ENCODE peak calls at places on chromosomes 13 and 19, in seven cellular contexts. S, I, R, P, O, A and Y are unnamed samples.

GRCh38 chr13:40994581-40995230 is 24.4 kb downstream of the ELF1 start:
- DNase-seq in A (no peak), R (no peak), S (no peak), P (no peak), O (no peak), I (no peak), Y (no peak)

GRCh38 chr19:4759388-4760284 is 31.9 kb upstream of the FEM1A start:
- DNase-seq in P (peak; percentile 98), R (peak; percentile 48), I (peak; percentile 95), O (peak; percentile 85), A (peak; percentile 93), S (peak; percentile 90), Y (peak; percentile 94)

GRCh38 chr13:72506706-72507105 is 220.7 kb downstream of the MZT1 start:
- DNase-seq in O (no peak), S (no peak), I (no peak), P (no peak), R (no peak), A (no peak), Y (no peak)

GRCh38 chr19:11534538-11534937 is 4.1 kb upstream of the CNN1 start:
- DNase-seq in A (no peak), I (no peak), S (no peak), R (no peak), P (no peak), O (no peak), Y (no peak)

GRCh38 chr13:23828866-23829265 is 60.3 kb downstream of the MIPEP start:
- DNase-seq in I (no peak), O (peak; percentile 78), A (no peak), R (no peak), S (no peak), P (no peak), Y (no peak)

GRCh38 chr19:54172764-54173699 is at the start of gene TMC4:
- DNase-seq in R (no peak), A (peak; percentile 55), I (no peak), S (peak; percentile 76), P (no peak), O (no peak), Y (peak; percentile 96)

GRCh38 chr19:24140099-24140498 is 53.1 kb downstream of the ZNF254 start:
- DNase-seq in A (no peak), I (no peak), R (no peak), P (no peak), O (peak; percentile 94), S (no peak), Y (no peak)

GRCh38 chr13:43614063-43614462 is 172.7 kb downstream of the ENOX1 start:
- DNase-seq in O (no peak), P (no peak), R (no peak), A (no peak), I (no peak), S (no peak), Y (no peak)

GRCh38 chr13:113886561-113887112 is 22.8 kb upstream of the GAS6 start:
- DNase-seq in A (no peak), S (no peak), R (no peak), P (no peak), I (no peak), O (no peak), Y (no peak)

GRCh38 chr19:13461536-13461935 is 44.7 kb downstream of the CACNA1A start:
- DNase-seq in O (no peak), I (no peak), R (no peak), S (no peak), A (no peak), P (peak; percentile 40), Y (no peak)

GRCh38 chr19:41205995-41206394 is 13.0 kb downstream of the CYP2S1 start:
- DNase-seq in S (no peak), A (no peak), I (no peak), O (no peak), P (no peak), R (no peak), Y (no peak)

GRCh38 chr13:44692173-44692713 is 116.1 kb upstream of the TSC22D1 start:
- DNase-seq in S (no peak), I (no peak), A (no peak), R (no peak), O (peak; percentile 35), P (no peak), Y (peak; percentile 33)

GRCh38 chr13:41496420-41497234 is 39.3 kb downstream of the RGCC start:
- DNase-seq in P (no peak), S (no peak), A (no peak), I (no peak), R (no peak), O (peak; percentile 79), Y (no peak)

GRCh38 chr13:98480915-98481510 is 95.9 kb downstream of the STK24 start:
- DNase-seq in P (no peak), O (peak; percentile 23), S (no peak), R (no peak), I (no peak), A (peak; percentile 70), Y (no peak)

GRCh38 chr19:4657835-4658234 is 12.3 kb downstream of the MYDGF start:
- DNase-seq in R (no peak), P (no peak), I (no peak), O (no peak), A (no peak), S (no peak), Y (no peak)

GRCh38 chr13:28034256-28034655 is 45.8 kb upstream of the URAD start:
- DNase-seq in S (no peak), O (no peak), R (no peak), I (no peak), P (no peak), A (no peak), Y (no peak)

GRCh38 chr13:87671824-87672603 is 843 bp downstream of the SLITRK5 start:
- DNase-seq in P (peak; percentile 62), R (no peak), O (no peak), S (no peak), A (no peak), I (no peak), Y (no peak)

GRCh38 chr13:49530452-49530851 is 34.7 kb downstream of the PHF11 start:
- DNase-seq in I (no peak), P (no peak), A (peak; percentile 24), S (no peak), R (no peak), O (no peak), Y (no peak)

GRCh38 chr19:21698215-21698614 is 69.2 kb downstream of the ZNF100 start:
- DNase-seq in I (no peak), O (peak; percentile 3), S (no peak), P (peak; percentile 17), A (no peak), R (no peak), Y (no peak)

GRCh38 chr13:51419015-51419636 is 33.7 kb downstream of the INTS6 start:
- DNase-seq in O (no peak), I (no peak), S (no peak), A (no peak), R (no peak), P (no peak), Y (no peak)

GRCh38 chr13:51422484-51422883 is 30.4 kb downstream of the INTS6 start:
- DNase-seq in I (no peak), A (no peak), R (no peak), S (no peak), P (no peak), O (no peak), Y (no peak)

GRCh38 chr13:51423766-51424165 is 29.1 kb downstream of the INTS6 start:
- DNase-seq in P (no peak), A (no peak), S (no peak), I (no peak), R (no peak), O (no peak), Y (no peak)

GRCh38 chr13:51417716-51418115 is 35.1 kb downstream of the INTS6 start:
- DNase-seq in O (no peak), A (no peak), S (no peak), R (no peak), I (no peak), P (no peak), Y (no peak)

DNA sequence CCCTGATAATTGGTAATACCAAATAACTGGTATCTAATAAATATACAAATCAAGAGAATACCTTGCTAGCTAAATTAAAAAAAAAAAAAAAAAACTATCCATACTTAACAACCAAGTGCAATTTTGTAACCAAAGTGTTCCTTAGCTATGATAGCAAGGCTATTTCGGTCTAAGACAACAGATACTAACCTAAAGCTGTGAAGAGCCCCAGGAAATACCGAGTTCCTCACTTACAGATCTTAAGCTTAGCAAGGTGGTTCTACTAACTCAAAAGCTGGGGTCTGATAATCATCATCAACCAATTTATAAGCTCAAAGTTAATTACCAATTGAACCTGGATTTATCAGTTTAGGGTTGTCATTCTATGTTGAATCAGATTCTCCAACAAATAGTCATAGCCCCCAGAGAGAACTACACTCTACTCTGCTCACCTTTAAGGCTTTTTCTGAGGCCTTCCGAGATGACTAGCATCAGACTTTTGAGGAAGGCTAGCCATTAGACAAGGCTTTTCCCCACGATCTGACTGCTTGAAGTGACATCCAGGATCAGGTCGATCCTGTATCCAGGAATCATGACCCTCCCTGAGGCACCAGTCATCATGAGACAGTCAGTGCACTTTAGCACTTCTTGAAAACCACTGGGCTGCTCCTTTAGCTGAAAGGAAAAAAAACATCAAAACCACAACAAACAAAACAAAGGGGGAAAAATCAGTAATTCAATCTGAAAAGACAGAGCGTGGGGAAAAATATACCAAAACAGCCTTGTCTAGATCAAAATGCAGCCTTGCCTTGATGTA is 32.0 kb downstream of the INTS6 start:
- DNase-seq in S (no peak), P (no peak), O (no peak), R (no peak), A (no peak), I (no peak), Y (no peak)
- H3K4me1 ChIP-seq in S (peaks cover 27% of the 10 kb centered on the region), P (peaks cover 44% of the 10 kb centered on the region), O (no peaks in the 10 kb centered on the region), R (peaks cover 47% of the 10 kb centered on the region), A (no peaks in the 10 kb centered on the region), I (peaks cover 1% of the 10 kb centered on the region), Y (no peaks in the 10 kb centered on the region)

DNA sequence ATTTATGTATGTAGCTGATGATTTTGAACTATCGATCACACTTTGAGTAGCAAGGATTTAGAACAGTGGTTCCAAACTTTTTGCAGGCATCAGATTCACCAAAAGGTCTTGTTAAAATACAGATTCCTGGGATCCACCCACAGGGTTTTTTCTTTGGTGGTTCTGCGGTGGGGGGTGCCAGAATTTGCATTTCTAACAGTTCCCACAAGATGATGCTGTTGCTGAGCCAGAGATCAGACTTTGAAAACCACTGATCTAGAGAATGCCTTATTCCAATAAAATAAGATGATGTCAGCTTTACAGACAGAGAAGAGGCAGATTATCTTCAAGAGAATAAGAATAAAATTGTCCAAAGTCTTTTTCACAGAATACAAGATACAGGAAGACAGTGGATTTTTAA is 80.9 kb upstream of the SHISA2 start:
- DNase-seq in S (no peak), I (no peak), P (peak; percentile 10), A (no peak), O (peak; percentile 6), R (no peak), Y (peak; percentile 13)
- TF ChIP-seq CTCF in S (no peak), I (no peak), P (peak; percentile 48), A (peak; percentile 30), O (peak; percentile 17), R (no peak), Y (peak; percentile 33)

DNA sequence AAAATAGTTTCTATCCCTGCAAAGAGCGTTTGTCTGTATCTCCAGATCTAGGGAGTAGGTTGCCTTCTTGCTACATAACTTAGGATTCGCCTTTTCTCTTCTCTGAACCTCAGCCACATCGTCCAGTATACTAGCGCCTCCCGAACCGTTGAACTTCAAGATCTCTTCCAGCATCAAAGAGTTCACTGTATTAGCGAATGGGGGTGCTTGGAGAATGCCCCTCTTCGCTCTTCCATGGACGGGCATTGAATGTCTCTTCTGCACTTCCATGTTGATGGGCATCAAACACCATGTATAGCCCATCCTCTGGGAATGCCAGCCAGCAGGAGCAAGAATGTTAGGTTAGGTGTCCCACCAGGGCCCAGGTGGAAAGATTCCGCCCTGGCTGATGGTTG is 570 bp upstream of the OXGR1 start:
- DNase-seq in S (no peak), I (no peak), P (no peak), A (no peak), O (no peak), R (no peak), Y (no peak)
- H3K4me3 ChIP-seq in S (no peak overlapping the region), I (no peak overlapping the region), P (peak overlapping the region; percentile 59), A (no peak overlapping the region), O (no peak overlapping the region), R (no peak overlapping the region), Y (no peak overlapping the region)

GRCh38 chr13:73872397-73872796 is 261.8 kb downstream of the KLF12 start:
- DNase-seq in R (no peak), A (no peak), S (no peak), I (no peak), P (no peak), O (peak; percentile 28), Y (no peak)
- H3K4me1 ChIP-seq in R (peaks cover 12% of the 10 kb centered on the region), A (no peaks in the 10 kb centered on the region), S (peaks cover 8% of the 10 kb centered on the region), I (no peaks in the 10 kb centered on the region), P (peaks cover 8% of the 10 kb centered on the region), O (peaks cover 9% of the 10 kb centered on the region), Y (no peaks in the 10 kb centered on the region)